ENCODE peak calls at places on chromosomes 7 and 10, in five cellular contexts. One of them, this sample, is unnamed.

GRCh38 chr7:2990949-2991470 is 52.7 kb downstream of the CARD11 start:
- DNase-seq in T-helper 2 cell: no peak
- DNase-seq in Caki2: no peak
- DNase-seq in colonic mucosa: no peak
- DNase-seq in HTR-8/SVneo: no peak
- DNase-seq in this sample: no peak

GRCh38 chr7:96131525-96131924 is 190.4 kb downstream of the SLC25A13 start:
- DNase-seq in T-helper 2 cell: no peak
- DNase-seq in Caki2: no peak
- DNase-seq in colonic mucosa: no peak
- DNase-seq in HTR-8/SVneo: no peak
- DNase-seq in this sample: no peak

GRCh38 chr7:35003679-35004278 is 33.5 kb downstream of the DPY19L1 start:
- DNase-seq in T-helper 2 cell: no peak
- DNase-seq in Caki2: peak
- DNase-seq in colonic mucosa: peak
- DNase-seq in HTR-8/SVneo: peak
- DNase-seq in this sample: no peak

GRCh38 chr10:86730227-86730626 is 26.2 kb upstream of the BMPR1A start:
- DNase-seq in T-helper 2 cell: no peak
- DNase-seq in Caki2: no peak
- DNase-seq in colonic mucosa: peak
- DNase-seq in HTR-8/SVneo: no peak
- DNase-seq in this sample: no peak

GRCh38 chr7:135463905-135464304 is 46.0 kb downstream of the CNOT4 start:
- DNase-seq in T-helper 2 cell: no peak
- DNase-seq in Caki2: no peak
- DNase-seq in colonic mucosa: no peak
- DNase-seq in HTR-8/SVneo: no peak
- DNase-seq in this sample: no peak

GRCh38 chr10:11988924-11989323 is 53.7 kb downstream of the UPF2 start:
- DNase-seq in T-helper 2 cell: no peak
- DNase-seq in Caki2: no peak
- DNase-seq in colonic mucosa: no peak
- DNase-seq in HTR-8/SVneo: no peak
- DNase-seq in this sample: no peak

GRCh38 chr10:51000164-51000563 is 74.1 kb upstream of the PRKG1 start:
- DNase-seq in T-helper 2 cell: no peak
- DNase-seq in Caki2: no peak
- DNase-seq in colonic mucosa: no peak
- DNase-seq in HTR-8/SVneo: no peak
- DNase-seq in this sample: no peak

GRCh38 chr10:61765176-61766087 is 102.7 kb downstream of the CABCOCO1 start:
- DNase-seq in T-helper 2 cell: no peak
- DNase-seq in Caki2: no peak
- DNase-seq in colonic mucosa: no peak
- DNase-seq in HTR-8/SVneo: no peak
- DNase-seq in this sample: no peak

GRCh38 chr7:43385856-43386255 is 197.1 kb upstream of the STK17A start:
- DNase-seq in T-helper 2 cell: no peak
- DNase-seq in Caki2: no peak
- DNase-seq in colonic mucosa: no peak
- DNase-seq in HTR-8/SVneo: no peak
- DNase-seq in this sample: no peak